ENCODE peak calls at places on chromosomes 5 and 9, in six cellular contexts. A is HL-60, K is A549, M is NCI-H2029, P is ovary, T is D721Med. Y is an unnamed sample.

GRCh38 chr5:17234384-17234783 is 17.0 kb downstream of the BASP1 start:
- DNase-seq in T (no peak), K (no peak), P (no peak), A (no peak), M (no peak), Y (no peak)

GRCh38 chr9:75891277-75892167 is 1.0 kb downstream of the PCSK5 start:
- DNase-seq in K (peak), T (no peak), M (no peak), P (peak), A (no peak), Y (no peak)

GRCh38 chr9:38346811-38347735 is 45.4 kb upstream of the ALDH1B1 start:
- DNase-seq in M (no peak), K (no peak), P (no peak), T (no peak), A (no peak), Y (peak)

GRCh38 chr5:18653216-18653752 is 1019.0 kb downstream of the TAF11L14 start:
- DNase-seq in M (no peak), A (no peak), T (no peak), K (no peak), P (no peak), Y (no peak)

GRCh38 chr5:56003633-56004032 is 8.9 kb upstream of the IL6ST start:
- DNase-seq in M (peak), A (no peak), T (no peak), P (no peak), K (no peak), Y (no peak)

GRCh38 chr5:72248352-72249032 is 71.5 kb downstream of the MRPS27 start:
- DNase-seq in M (peak), P (peak), A (no peak), T (no peak), K (peak), Y (peak)

GRCh38 chr5:11904270-11904906 is at the start of gene CTNND2:
- DNase-seq in M (no peak), K (peak), P (no peak), A (no peak), T (peak), Y (peak)

GRCh38 chr9:118522093-118523028 is 818.2 kb downstream of the TLR4 start:
- DNase-seq in P (no peak), A (peak), K (peak), T (no peak), M (peak), Y (no peak)

GRCh38 chr9:93084471-93084881 is 11.5 kb upstream of the CARD19 start:
- DNase-seq in T (peak), M (no peak), P (peak), K (no peak), A (no peak), Y (no peak)

GRCh38 chr5:122880749-122881148 is 35.3 kb downstream of the SNX24 start:
- DNase-seq in T (no peak), M (no peak), A (no peak), K (no peak), P (no peak), Y (no peak)

GRCh38 chr9:126502417-126503332 is 111.1 kb upstream of the LMX1B start:
- DNase-seq in M (no peak), T (no peak), A (no peak), K (no peak), P (no peak), Y (no peak)

GRCh38 chr9:136220017-136220729 is 15.2 kb upstream of the LHX3 start:
- DNase-seq in A (peak), P (no peak), M (no peak), K (peak), T (no peak), Y (peak)

GRCh38 chr5:145237843-145238242 is 597.3 kb downstream of the PRELID2 start:
- DNase-seq in A (peak), P (no peak), K (peak), M (peak), T (no peak), Y (no peak)

GRCh38 chr9:91720746-91721705 is 229.0 kb downstream of the ROR2 start:
- DNase-seq in A (peak), M (no peak), T (no peak), P (no peak), K (no peak), Y (no peak)

GRCh38 chr9:70566743-70567142 is 152.3 kb upstream of the KLF9 start:
- DNase-seq in T (no peak), M (no peak), A (no peak), P (no peak), K (no peak), Y (peak)

GRCh38 chr5:158051036-158051435 is 192.1 kb upstream of the CLINT1 start:
- DNase-seq in A (no peak), P (no peak), T (no peak), K (no peak), M (no peak), Y (no peak)

GRCh38 chr5:203246-203645 is 12.0 kb downstream of the LRRC14B start:
- DNase-seq in K (no peak), T (no peak), M (no peak), P (no peak), A (no peak), Y (no peak)

GRCh38 chr5:14868771-14869170 is 2.8 kb downstream of the ANKH start:
- DNase-seq in P (no peak), K (no peak), A (no peak), T (no peak), M (no peak), Y (no peak)

GRCh38 chr5:125603321-125603720 is 819.9 kb upstream of the GRAMD2B start:
- DNase-seq in T (no peak), M (no peak), A (no peak), P (no peak), K (no peak), Y (no peak)

GRCh38 chr5:53350991-53351770 is 129.2 kb upstream of the FST start:
- DNase-seq in K (peak), P (no peak), M (no peak), T (no peak), A (no peak), Y (no peak)

GRCh38 chr5:873328-873727 is 19.3 kb downstream of the BRD9 start:
- DNase-seq in T (no peak), A (no peak), M (no peak), K (no peak), P (no peak), Y (no peak)

GRCh38 chr5:66560371-66560770 is 35.8 kb upstream of the MAST4 start:
- DNase-seq in K (no peak), A (no peak), T (no peak), M (no peak), P (no peak), Y (peak)

GRCh38 chr5:16870878-16871277 is 65.2 kb downstream of the MYO10 start:
- DNase-seq in K (no peak), P (no peak), A (no peak), T (no peak), M (no peak), Y (no peak)

GRCh38 chr5:145991044-145991575 is 54.7 kb downstream of the SH3RF2 start:
- DNase-seq in T (no peak), P (no peak), A (no peak), K (no peak), M (no peak), Y (no peak)

GRCh38 chr5:128052764-128053163 is 30.8 kb upstream of the SLC12A2 start:
- DNase-seq in P (no peak), T (no peak), M (no peak), K (no peak), A (no peak), Y (no peak)

Y was measured in DMS79 treated with DMSO at 0.1 percent for 48 hours.